ENCODE peak calls at places on chromosome 20, in four cellular contexts. L is H1, Y is endothelial cell of umbilical vein, A is A549. D is an unnamed sample.

GRCh38 chr20:40931348-40932044 is 97.1 kb upstream of the TOP1 start:
- DNase-seq in L (no peak), Y (no peak), A (no peak), D (no peak)

GRCh38 chr20:42261766-42262165 is 643.6 kb upstream of the CHD6 start:
- DNase-seq in L (no peak), Y (no peak), A (no peak), D (no peak)

GRCh38 chr20:51128198-51128597 is 105.3 kb upstream of the KCNG1 start:
- DNase-seq in L (no peak), Y (no peak), A (no peak), D (no peak)

GRCh38 chr20:12166053-12166717 is 248.5 kb downstream of the BTBD3 start:
- DNase-seq in L (no peak), Y (no peak), A (no peak), D (no peak)

GRCh38 chr20:23636182-23636907 is 1.4 kb downstream of the CST3 start:
- DNase-seq in L (no peak), Y (no peak), A (no peak), D (no peak)

GRCh38 chr20:54179946-54180345 is 6.2 kb upstream of the CYP24A1 start:
- DNase-seq in L (no peak), Y (no peak), A (no peak), D (no peak)

GRCh38 chr20:31710423-31711250 is 12.0 kb downstream of the BCL2L1 start:
- DNase-seq in L (no peak), Y (no peak), A (no peak), D (no peak)

GRCh38 chr20:33676121-33676520 is 1.9 kb upstream of the NECAB3 start:
- DNase-seq in L (no peak), Y (no peak), A (no peak), D (no peak)

GRCh38 chr20:31508517-31509244 is 5.6 kb upstream of the HM13 start:
- DNase-seq in L (no peak), Y (no peak), A (no peak), D (no peak)

GRCh38 chr20:31801511-31801910 is 17.6 kb upstream of the MYLK2 start:
- DNase-seq in L (no peak), Y (no peak), A (no peak), D (no peak)

GRCh38 chr20:43863821-43864544 is 50.7 kb upstream of the TOX2 start:
- DNase-seq in L (no peak), Y (no peak), A (no peak), D (no peak)

GRCh38 chr20:8646716-8647115 is 422.2 kb upstream of the PLCB4 start:
- DNase-seq in L (no peak), Y (no peak), A (no peak), D (no peak)

GRCh38 chr20:42703744-42704143 is 486.0 kb downstream of the PTPRT start:
- DNase-seq in L (no peak), Y (no peak), A (no peak), D (no peak)

GRCh38 chr20:47315339-47315662 is 41.2 kb downstream of the ZMYND8 start:
- DNase-seq in L (no peak), Y (peak; percentile 21), A (no peak), D (no peak)

GRCh38 chr20:35238170-35238569 is 11.7 kb downstream of the MMP24 start:
- DNase-seq in L (no peak), Y (no peak), A (no peak), D (no peak)

GRCh38 chr20:4483481-4483880 is 238.2 kb upstream of the PRND start:
- DNase-seq in L (no peak), Y (no peak), A (no peak), D (no peak)

GRCh38 chr20:56554869-56555268 is 21.8 kb downstream of the FAM209B start:
- DNase-seq in L (no peak), Y (peak; percentile 85), A (peak; percentile 77), D (no peak)

GRCh38 chr20:12581644-12582350 is 427.0 kb upstream of the SPTLC3 start:
- DNase-seq in L (no peak), Y (no peak), A (no peak), D (no peak)

GRCh38 chr20:35845561-35845960 is 73.7 kb downstream of the PHF20 start:
- DNase-seq in L (no peak), Y (no peak), A (no peak), D (no peak)

GRCh38 chr20:10609276-10609675 is 64.5 kb downstream of the JAG1 start:
- DNase-seq in L (no peak), Y (no peak), A (no peak), D (no peak)

GRCh38 chr20:9286501-9286900 is 217.6 kb downstream of the PLCB4 start:
- DNase-seq in L (no peak), Y (no peak), A (no peak), D (no peak)

GRCh38 chr20:23245553-23246128 is 105.0 kb upstream of the NXT1 start:
- DNase-seq in L (no peak), Y (peak; percentile 77), A (peak; percentile 75), D (peak; percentile 68)

GRCh38 chr20:23160536-23161243 is 74.6 kb upstream of the CD93 start:
- DNase-seq in L (no peak), Y (no peak), A (no peak), D (no peak)

GRCh38 chr20:35776513-35777101 is 4.8 kb downstream of the PHF20 start:
- DNase-seq in L (no peak), Y (peak; percentile 51), A (no peak), D (no peak)

GRCh38 chr20:50283922-50284810 is 93.5 kb downstream of the CEBPB start:
- DNase-seq in L (no peak), Y (no peak), A (peak; percentile 61), D (no peak)

GRCh38 chr20:17571153-17571527 is 1.3 kb downstream of the DSTN start:
- DNase-seq in L (no peak), Y (peak; percentile 48), A (no peak), D (no peak)

GRCh38 chr20:17525650-17526049 is 5.5 kb downstream of the BFSP1 start:
- DNase-seq in L (no peak), Y (peak; percentile 22), A (peak; percentile 46), D (peak; percentile 36)

GRCh38 chr20:41363601-41364000 is 3.0 kb downstream of the EMILIN3 start:
- DNase-seq in L (no peak), Y (no peak), A (no peak), D (no peak)

GRCh38 chr20:5114403-5114802 is 5.4 kb downstream of the PCNA start:
- DNase-seq in L (no peak), Y (no peak), A (no peak), D (no peak)

GRCh38 chr20:32975698-32976674 is 28.2 kb downstream of the SUN5 start:
- DNase-seq in L (no peak), Y (no peak), A (no peak), D (peak; percentile 5)

GRCh38 chr20:19867074-19867473 is 109.0 kb downstream of the RIN2 start:
- DNase-seq in L (no peak), Y (no peak), A (no peak), D (no peak)

GRCh38 chr20:48171071-48171470 is 385.8 kb upstream of the SULF2 start:
- DNase-seq in L (no peak), Y (no peak), A (no peak), D (no peak)

GRCh38 chr20:47957135-47957534 is 171.9 kb upstream of the SULF2 start:
- DNase-seq in L (no peak), Y (no peak), A (no peak), D (no peak)

GRCh38 chr20:4661191-4661590 is 60.5 kb upstream of the PRND start:
- DNase-seq in L (no peak), Y (peak; percentile 21), A (no peak), D (peak; percentile 16)

GRCh38 chr20:63830821-63831593 is at the start of gene ZBTB46:
- DNase-seq in L (no peak), Y (no peak), A (peak; percentile 75), D (peak; percentile 42)
- TF ChIP-seq JUN in L (no peak), Y (no peak), A (no peak), D (no peak)

GRCh38 chr20:57848282-57848681 is 138.5 kb upstream of the PMEPA1 start:
- DNase-seq in L (no peak), Y (no peak), A (no peak), D (no peak)
- TF ChIP-seq JUN in L (no peak), Y (no peak), A (no peak), D (no peak)

GRCh38 chr20:62778601-62779416 is 17.5 kb upstream of the MRGBP start:
- DNase-seq in L (no peak), Y (no peak), A (no peak), D (peak; percentile 50)

GRCh38 chr20:62779417-62779685 is 16.9 kb upstream of the MRGBP start:
- DNase-seq in L (no peak), Y (no peak), A (no peak), D (no peak)

GRCh38 chr20:62780696-62781095 is 15.6 kb upstream of the MRGBP start:
- DNase-seq in L (no peak), Y (no peak), A (no peak), D (no peak)

GRCh38 chr20:62782149-62782892 is 14.0 kb upstream of the MRGBP start:
- DNase-seq in L (no peak), Y (no peak), A (no peak), D (peak; percentile 55)

DNA sequence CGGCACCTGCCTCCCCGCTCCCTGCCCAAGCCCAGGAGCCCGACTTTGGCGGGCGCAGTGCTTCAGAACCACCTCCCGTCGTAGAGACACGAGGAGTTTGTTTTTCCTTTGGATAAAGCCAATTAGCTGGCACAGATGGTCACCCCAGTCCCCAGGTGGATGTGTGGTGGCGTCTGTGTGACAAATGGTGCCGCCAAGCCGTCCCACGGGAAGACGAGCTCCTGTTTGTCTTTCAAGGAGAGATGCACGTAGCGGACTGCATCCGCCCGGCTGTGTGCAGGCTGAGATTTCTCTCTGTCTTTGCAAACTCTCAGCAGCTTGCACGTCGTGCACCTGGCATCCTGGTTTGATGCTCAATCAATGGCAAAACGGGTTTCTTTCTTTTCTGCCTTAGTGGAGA is 16.1 kb upstream of the MRGBP start:
- DNase-seq in L (no peak), Y (no peak), A (no peak), D (no peak)
- TF ChIP-seq JUN in L (no peak), Y (no peak), A (no peak), D (no peak)

DNA sequence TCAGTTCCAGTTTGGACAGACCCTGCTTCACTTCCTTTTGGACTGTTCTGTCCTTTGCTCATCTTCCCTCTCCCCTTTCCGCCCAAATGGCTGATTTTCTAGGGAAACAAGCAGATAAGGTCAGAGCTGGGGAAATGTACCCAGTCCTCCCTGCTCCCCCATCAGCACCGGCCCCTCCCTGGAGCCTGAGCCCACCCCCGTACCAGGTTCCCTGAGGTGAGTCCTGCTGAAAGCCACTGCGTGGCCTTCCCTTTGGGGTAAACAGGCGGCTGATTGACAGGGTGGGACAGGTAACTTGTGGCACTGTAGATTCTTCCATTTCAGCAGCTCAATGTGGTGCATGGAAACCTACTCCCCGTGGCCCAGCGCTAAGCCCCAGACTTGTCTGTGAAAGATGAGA is 70.5 kb downstream of the NPEPL1 start:
- DNase-seq in L (no peak), Y (no peak), A (no peak), D (no peak)
- TF ChIP-seq JUN in L (no peak), Y (no peak), A (no peak), D (no peak)

GRCh38 chr20:6590891-6591679 is 176.4 kb upstream of the BMP2 start:
- DNase-seq in L (no peak), Y (peak; percentile 83), A (no peak), D (no peak)
- TF ChIP-seq JUN in L (no peak), Y (peak; percentile 63), A (no peak), D (no peak)

GRCh38 chr20:52275243-52275817 is 83.8 kb upstream of the ZFP64 start:
- DNase-seq in L (no peak), Y (no peak), A (no peak), D (no peak)
- TF ChIP-seq JUN in L (no peak), Y (no peak), A (no peak), D (no peak)

D was measured in WTC11.